ENCODE peak calls at places on chromosome 19, in ten cellular contexts. I is uterus, V is AG04449, T is neural progenitor cell, P is fibroblast of mammary gland, W is lung, K is HCT116, M is sigmoid colon, J is A549, Z is astrocyte of the spinal cord. F is an unnamed sample.

GRCh38 chr19:28960586-28960985 is 252.4 kb downstream of the UQCRFS1 start:
- DNase-seq in P (no peak), V (no peak), J (no peak), K (no peak), M (no peak), Z (no peak), W (no peak), I (no peak), T (no peak), F (no peak)

GRCh38 chr19:33256266-33256665 is 30.6 kb upstream of the SLC7A10 start:
- DNase-seq in V (no peak), W (no peak), T (no peak), P (no peak), I (no peak), Z (no peak), J (no peak), M (no peak), K (no peak), F (no peak)

GRCh38 chr19:21022996-21023395 is 2.5 kb downstream of the ZNF430 start:
- DNase-seq in T (no peak), J (no peak), P (peak; percentile 97), Z (peak; percentile 38), K (peak; percentile 68), I (no peak), M (no peak), V (no peak), W (no peak), F (no peak)

GRCh38 chr19:47507924-47508553 is 6.8 kb downstream of the NAPA start:
- DNase-seq in T (peak; percentile 59), P (no peak), J (no peak), K (no peak), M (no peak), I (no peak), W (no peak), Z (no peak), V (no peak), F (no peak)

GRCh38 chr19:42352216-42352892 is 26.9 kb downstream of the MEGF8 start:
- DNase-seq in J (no peak), Z (peak; percentile 11), W (no peak), I (no peak), M (no peak), T (peak; percentile 14), P (no peak), K (no peak), V (no peak), F (no peak)

GRCh38 chr19:54408627-54409026 is 6.6 kb upstream of the TTYH1 start:
- DNase-seq in K (no peak), V (no peak), J (no peak), P (no peak), M (no peak), T (no peak), I (no peak), Z (no peak), W (no peak), F (no peak)

GRCh38 chr19:47228168-47228936 is 2.6 kb downstream of the BBC3 start:
- DNase-seq in M (peak; percentile 85), P (no peak), W (no peak), T (peak; percentile 64), I (peak; percentile 61), V (no peak), J (peak; percentile 71), K (no peak), Z (peak; percentile 29), F (no peak)

GRCh38 chr19:5113101-5113557 is 144.2 kb downstream of the KDM4B start:
- DNase-seq in K (no peak), P (peak; percentile 55), T (no peak), M (no peak), W (no peak), Z (peak; percentile 78), I (no peak), V (no peak), J (no peak), F (no peak)

GRCh38 chr19:13817018-13817614 is 21.9 kb downstream of the ZSWIM4 start:
- DNase-seq in I (no peak), T (peak; percentile 94), P (no peak), M (no peak), V (no peak), K (no peak), W (peak; percentile 76), J (no peak), Z (no peak), F (no peak)

GRCh38 chr19:55273978-55274707 is 5.8 kb downstream of the HSPBP1 start:
- DNase-seq in K (no peak), I (no peak), J (no peak), T (no peak), P (no peak), M (no peak), Z (no peak), W (no peak), V (no peak), F (no peak)

GRCh38 chr19:4369109-4369887 is 25.9 kb downstream of the MPND start:
- DNase-seq in K (no peak), W (peak; percentile 72), J (no peak), M (no peak), T (peak; percentile 43), V (no peak), P (peak; percentile 47), I (peak; percentile 62), Z (peak; percentile 35), F (no peak)

GRCh38 chr19:5141926-5142724 is 173.2 kb downstream of the KDM4B start:
- DNase-seq in Z (no peak), W (no peak), K (no peak), I (no peak), J (no peak), T (no peak), P (no peak), M (no peak), V (no peak), F (no peak)

GRCh38 chr19:19388568-19389555 is 16.6 kb upstream of the GATAD2A start:
- DNase-seq in Z (no peak), K (no peak), I (no peak), T (no peak), V (no peak), J (no peak), M (no peak), W (no peak), P (no peak), F (no peak)
- H3K4me3 ChIP-seq in Z (no peak overlapping the region), K (no peak overlapping the region), I (no peak overlapping the region), T (no peak overlapping the region), V (no peak overlapping the region), J (no peak overlapping the region), M (no peak overlapping the region), W (no peak overlapping the region), P (no peak overlapping the region), F (no peak overlapping the region)

DNA sequence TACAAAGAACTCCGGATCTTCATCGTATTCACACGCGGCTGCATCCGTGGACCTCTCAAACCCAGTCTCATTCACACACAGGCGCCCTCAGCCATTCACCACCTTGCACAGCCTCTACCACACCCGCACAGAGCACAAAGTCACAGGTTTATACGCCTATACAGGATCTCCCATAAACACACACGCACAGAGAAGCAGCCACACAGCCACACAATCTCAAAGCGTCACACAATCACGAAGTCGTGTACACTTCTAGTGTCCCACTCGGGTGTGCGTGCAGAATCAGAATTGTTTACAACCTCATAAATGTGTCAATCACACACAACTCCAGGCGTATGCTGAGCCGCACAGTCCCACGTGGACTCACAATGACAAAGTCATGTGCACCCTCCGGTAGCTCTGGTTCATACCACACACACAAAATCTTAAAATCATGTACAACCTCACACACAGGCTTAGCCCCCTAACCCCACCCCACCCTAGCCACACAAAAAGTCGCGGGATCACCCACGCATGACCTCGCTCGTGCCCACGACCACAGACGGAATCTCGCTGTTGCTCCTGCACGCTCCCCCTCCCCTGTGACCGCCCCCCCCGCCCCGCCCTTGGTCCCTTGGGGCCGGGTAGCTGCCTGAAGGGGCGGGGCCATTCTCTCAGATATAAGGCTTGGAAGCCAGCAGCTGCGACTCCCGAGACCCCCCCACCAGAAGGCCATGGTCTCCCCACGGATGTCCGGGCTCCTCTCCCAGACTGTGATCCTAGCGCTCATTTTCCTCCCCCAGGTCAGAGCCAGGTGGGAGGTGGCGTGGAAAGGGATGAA is at the start of gene DLL3:
- DNase-seq in T (peak; percentile 34), V (no peak), W (no peak), I (no peak), Z (no peak), P (peak; percentile 8), M (no peak), J (no peak), K (no peak), F (no peak)
- TF ChIP-seq CTCF in T (no peak), V (no peak), W (no peak), I (no peak), Z (no peak), P (no peak), M (no peak), J (no peak), K (no peak), F (no peak)

DNA sequence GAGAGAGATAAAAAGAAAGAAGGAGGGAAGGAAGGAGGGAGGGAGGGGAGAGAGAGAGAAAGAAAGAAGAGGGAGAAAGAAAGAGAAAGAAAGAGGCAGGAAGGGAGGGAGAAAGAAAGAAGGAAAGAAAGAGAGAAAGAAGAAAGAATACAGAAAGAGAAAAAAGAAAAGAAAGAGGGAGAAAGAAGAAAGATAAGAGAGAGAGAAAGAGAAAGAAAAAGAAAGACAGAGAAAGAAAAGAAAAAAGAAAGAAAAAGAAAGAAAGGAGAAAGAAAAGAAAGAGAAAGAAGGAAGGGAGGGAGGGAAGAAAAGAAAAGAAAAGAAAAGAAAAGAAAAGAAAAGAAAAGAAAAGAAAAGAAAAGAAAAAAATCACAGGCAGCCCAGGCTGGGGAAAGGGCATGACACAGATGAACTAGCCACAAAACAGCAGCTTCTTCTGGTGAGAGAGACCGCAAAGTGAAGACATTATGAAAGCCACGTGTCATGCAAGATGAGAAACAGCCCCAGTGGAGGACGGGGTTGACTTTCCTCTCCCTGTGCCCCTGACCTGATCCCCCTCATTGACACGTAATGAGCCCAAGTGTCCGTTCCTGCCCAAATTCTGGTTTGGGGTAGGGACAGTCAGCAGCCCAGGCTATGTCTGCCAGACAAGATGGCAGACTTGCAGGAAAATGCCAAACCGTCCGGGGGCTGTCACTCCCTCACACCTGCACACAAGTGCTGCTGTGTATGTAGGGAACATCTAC is 102.1 kb downstream of the INSR start:
- DNase-seq in M (no peak), V (no peak), P (peak; percentile 45), J (no peak), Z (no peak), K (no peak), I (no peak), T (no peak), W (no peak), F (no peak)
- H3K4me3 ChIP-seq in M (no peak overlapping the region), V (peak overlapping the region; percentile 10), P (no peak overlapping the region), J (no peak overlapping the region), Z (no peak overlapping the region), K (no peak overlapping the region), I (no peak overlapping the region), T (no peak overlapping the region), W (no peak overlapping the region), F (no peak overlapping the region)

DNA sequence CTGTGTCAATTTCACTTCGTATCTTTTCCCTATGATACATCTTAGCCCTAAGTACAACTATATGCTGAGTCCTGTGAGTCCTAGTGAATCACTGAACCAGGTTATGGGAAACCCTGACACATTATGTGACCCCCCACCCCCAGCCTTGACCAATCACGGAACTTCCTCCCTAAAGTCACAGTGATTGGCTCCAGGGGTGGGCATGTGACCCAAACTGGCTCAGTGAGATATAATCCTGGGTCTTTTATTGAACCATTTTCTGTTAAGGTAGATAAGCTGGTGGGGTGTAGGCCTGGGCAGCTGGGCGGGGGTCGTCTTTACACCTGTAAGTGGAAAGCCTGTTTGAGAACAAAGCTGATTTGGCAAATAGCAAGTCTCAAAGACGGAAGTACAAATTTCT is 19.8 kb upstream of the FBL start:
- DNase-seq in Z (no peak), P (no peak), K (no peak), I (no peak), V (no peak), J (no peak), W (no peak), T (no peak), M (no peak), F (no peak)
- TF ChIP-seq CTCF in Z (no peak), P (no peak), K (no peak), I (no peak), V (no peak), J (no peak), W (no peak), T (no peak), M (no peak), F (no peak)

GRCh38 chr19:38224014-38224862 is at the start of gene DPF1:
- DNase-seq in I (no peak), J (peak; percentile 100), Z (peak; percentile 62), M (no peak), V (no peak), P (peak; percentile 55), K (peak; percentile 54), T (peak; percentile 93), W (no peak), F (no peak)
- H3K4me3 ChIP-seq in I (no peak within 1 kb of the TSS), J (peak within 1 kb of the TSS; percentile 48), Z (peak within 1 kb of the TSS; percentile 55), M (no peak within 1 kb of the TSS), V (peak within 1 kb of the TSS; percentile 70), P (peak within 1 kb of the TSS; percentile 58), K (peak within 1 kb of the TSS; percentile 60), T (peak within 1 kb of the TSS; percentile 78), W (peak within 1 kb of the TSS; percentile 16), F (peak within 1 kb of the TSS; percentile 53)

F was measured in LNCaP clone FGC.